ENCODE peak calls at places on chromosome 10, in nine cellular contexts. O, W, A, D, S, C, I, K and Z are unnamed samples.

GRCh38 chr10:96124230-96125141 is 5.6 kb upstream of the ZNF518A start:
- DNase-seq in D (no peak), C (peak; percentile 85), W (no peak), K (peak; percentile 38), O (no peak), I (peak; percentile 67), S (no peak), A (no peak), Z (peak; percentile 83)

GRCh38 chr10:70773965-70774809 is 11.0 kb downstream of the TBATA start:
- DNase-seq in S (no peak), A (no peak), O (no peak), K (no peak), D (no peak), I (no peak), W (no peak), C (no peak), Z (no peak)

GRCh38 chr10:124495725-124496124 is 34.1 kb downstream of the LHPP start:
- DNase-seq in A (no peak), O (no peak), C (no peak), S (no peak), D (no peak), I (no peak), W (no peak), K (no peak), Z (no peak)

GRCh38 chr10:132371641-132372081 is 25.3 kb upstream of the PWWP2B start:
- DNase-seq in I (peak; percentile 18), C (no peak), A (no peak), K (no peak), D (peak; percentile 26), W (peak; percentile 14), O (no peak), S (no peak), Z (no peak)

GRCh38 chr10:15088428-15089261 is at the start of gene ACBD7:
- DNase-seq in A (peak; percentile 82), S (peak; percentile 61), C (peak; percentile 86), I (peak; percentile 89), O (peak; percentile 67), K (peak; percentile 69), W (peak; percentile 84), D (peak; percentile 78), Z (peak; percentile 88)

GRCh38 chr10:126331101-126331500 is 57.2 kb downstream of the ADAM12 start:
- DNase-seq in D (no peak), A (no peak), S (no peak), I (no peak), C (no peak), O (no peak), W (no peak), K (no peak), Z (no peak)

GRCh38 chr10:43944742-43945730 is 296.4 kb upstream of the ZNF32 start:
- DNase-seq in C (no peak), O (no peak), D (no peak), K (no peak), I (no peak), A (no peak), S (no peak), W (no peak), Z (no peak)

GRCh38 chr10:45373003-45373782 is 823 bp upstream of the ALOX5 start:
- DNase-seq in D (peak; percentile 56), K (no peak), I (peak; percentile 33), C (peak; percentile 35), A (no peak), O (no peak), S (no peak), W (peak; percentile 14), Z (no peak)

GRCh38 chr10:80275756-80276155 is 13.7 kb downstream of the MAT1A start:
- DNase-seq in K (no peak), W (no peak), C (no peak), O (no peak), S (no peak), D (no peak), A (no peak), I (no peak), Z (no peak)

GRCh38 chr10:78584666-78585065 is 484.1 kb upstream of the ZMIZ1 start:
- DNase-seq in I (no peak), O (no peak), S (no peak), D (no peak), W (no peak), K (no peak), C (no peak), A (no peak), Z (no peak)

GRCh38 chr10:63605568-63605967 is 84.4 kb downstream of the REEP3 start:
- DNase-seq in W (peak; percentile 20), A (no peak), C (no peak), S (no peak), O (no peak), I (peak; percentile 39), D (no peak), K (no peak), Z (no peak)

GRCh38 chr10:132575320-132576201 is 38.0 kb downstream of the INPP5A start:
- DNase-seq in W (peak; percentile 16), K (peak; percentile 84), C (peak; percentile 96), A (peak; percentile 62), I (peak; percentile 68), O (no peak), D (no peak), S (no peak), Z (no peak)

GRCh38 chr10:48523820-48524758 is 80.8 kb downstream of the ARHGAP22 start:
- DNase-seq in A (no peak), O (no peak), C (peak; percentile 76), I (peak; percentile 54), K (no peak), D (peak; percentile 47), W (no peak), S (no peak), Z (no peak)

GRCh38 chr10:122154733-122155366 is 116.2 kb upstream of the BTBD16 start:
- DNase-seq in O (no peak), K (peak; percentile 59), A (peak; percentile 73), C (no peak), W (no peak), D (peak; percentile 82), I (no peak), S (no peak), Z (no peak)

GRCh38 chr10:98170249-98171117 is 36.0 kb downstream of the R3HCC1L start:
- DNase-seq in O (no peak), K (peak; percentile 36), I (peak; percentile 40), C (peak; percentile 53), S (peak; percentile 21), W (peak; percentile 54), A (no peak), D (no peak), Z (peak; percentile 67)

GRCh38 chr10:3720228-3721019 is 64.6 kb downstream of the KLF6 start:
- DNase-seq in K (peak; percentile 95), S (no peak), I (no peak), O (no peak), D (peak; percentile 80), A (peak; percentile 68), W (no peak), C (peak; percentile 78), Z (peak; percentile 72)

GRCh38 chr10:66651308-66652082 is 274.3 kb upstream of the LRRTM3 start:
- DNase-seq in S (no peak), K (no peak), C (no peak), A (no peak), D (no peak), O (no peak), W (no peak), I (no peak), Z (no peak)

GRCh38 chr10:82660983-82661382 is 786.0 kb downstream of the NRG3 start:
- DNase-seq in K (no peak), A (no peak), C (no peak), D (no peak), W (no peak), I (no peak), O (no peak), S (no peak), Z (no peak)

GRCh38 chr10:124568339-124568738 is 106.7 kb downstream of the LHPP start:
- DNase-seq in A (peak; percentile 11), K (no peak), S (no peak), C (no peak), W (no peak), I (no peak), D (no peak), O (no peak), Z (peak; percentile 95)

GRCh38 chr10:77391605-77392235 is 245.9 kb downstream of the KCNMA1 start:
- DNase-seq in O (no peak), I (peak; percentile 86), W (peak; percentile 14), S (peak; percentile 73), K (peak; percentile 85), A (peak; percentile 75), D (peak; percentile 91), C (peak; percentile 49), Z (peak; percentile 83)

GRCh38 chr10:30883751-30884150 is 147.9 kb downstream of the ZNF438 start:
- DNase-seq in I (no peak), C (no peak), O (no peak), D (no peak), S (no peak), A (no peak), W (no peak), K (peak; percentile 63), Z (no peak)

GRCh38 chr10:79396587-79396986 is 48.8 kb downstream of the ZCCHC24 start:
- DNase-seq in S (no peak), I (no peak), A (no peak), K (no peak), W (no peak), D (no peak), O (no peak), C (no peak), Z (no peak)

GRCh38 chr10:110511734-110512449 is 14.2 kb downstream of the DUSP5 start:
- DNase-seq in I (no peak), A (no peak), W (no peak), O (no peak), C (no peak), K (no peak), D (no peak), S (no peak), Z (no peak)

GRCh38 chr10:43125881-43126731 is 12.1 kb upstream of the CSGALNACT2 start:
- DNase-seq in I (no peak), S (no peak), K (no peak), D (no peak), A (no peak), C (no peak), O (no peak), W (no peak), Z (no peak)

GRCh38 chr10:132785433-132786278 is at the start of gene NKX6-2:
- DNase-seq in I (no peak), W (no peak), O (no peak), S (no peak), D (no peak), K (no peak), C (no peak), A (no peak), Z (no peak)

GRCh38 chr10:59176241-59177030 is at the start of gene PHYHIPL:
- DNase-seq in K (no peak), O (no peak), S (peak; percentile 53), C (no peak), W (no peak), I (peak; percentile 20), A (no peak), D (peak; percentile 44), Z (peak; percentile 64)

GRCh38 chr10:43355749-43356371 is 15.6 kb upstream of the FXYD4 start:
- DNase-seq in S (no peak), K (no peak), A (no peak), C (no peak), D (no peak), I (peak; percentile 86), O (no peak), W (peak; percentile 81), Z (no peak)

GRCh38 chr10:128062331-128062730 is 63.9 kb downstream of the MKI67 start:
- DNase-seq in C (peak; percentile 35), D (peak; percentile 60), O (no peak), S (no peak), K (no peak), I (no peak), W (no peak), A (no peak), Z (peak; percentile 68)

GRCh38 chr10:118500477-118501104 is 94.9 kb downstream of the PRLHR start:
- DNase-seq in I (no peak), S (no peak), A (no peak), O (no peak), K (no peak), W (no peak), C (no peak), D (no peak), Z (no peak)

GRCh38 chr10:69801094-69801433 is 642 bp upstream of the COL13A1 start:
- DNase-seq in W (peak; percentile 56), S (peak; percentile 11), C (peak; percentile 72), K (no peak), I (peak; percentile 86), D (peak; percentile 74), A (peak; percentile 63), O (no peak), Z (no peak)

GRCh38 chr10:78904196-78904595 is 164.6 kb upstream of the ZMIZ1 start:
- DNase-seq in W (no peak), I (no peak), K (no peak), C (no peak), O (no peak), A (no peak), S (no peak), D (no peak), Z (no peak)